ENCODE peak calls at places on chromosome 3, in seven cellular contexts. I is body of pancreas, M is ovary, F is prostate gland, C is GM12878, Y is upper lobe of left lung, G is Peyer's patch. O is an unnamed sample. For H3K4me1, the result is how much of the 10 kb centered on the place peaks cover.

GRCh38 chr3:139559541-139559940 is 20.0 kb upstream of the RBP1 start:
- DNase-seq in Y (no peak), C (no peak), I (no peak), M (no peak), G (no peak), F (no peak), O (no peak)

GRCh38 chr3:57942872-57943283 is 65.3 kb upstream of the FLNB start:
- DNase-seq in M (no peak), Y (peak), C (no peak), G (no peak), F (peak), I (peak), O (peak)

GRCh38 chr3:79184226-79184625 is 583.6 kb downstream of the ROBO1 start:
- DNase-seq in C (no peak), Y (no peak), I (no peak), F (no peak), M (no peak), G (no peak), O (no peak)

GRCh38 chr3:60803812-60804211 is 447.4 kb downstream of the FHIT start:
- DNase-seq in G (no peak), C (no peak), M (no peak), Y (no peak), I (no peak), F (no peak), O (no peak)

GRCh38 chr3:23314981-23315805 is 112.1 kb downstream of the UBE2E2 start:
- DNase-seq in I (no peak), F (no peak), M (no peak), Y (no peak), C (no peak), G (no peak), O (no peak)

GRCh38 chr3:141928626-141929270 is 52.3 kb downstream of the ATP1B3 start:
- DNase-seq in M (no peak), F (no peak), G (peak), I (no peak), Y (no peak), C (no peak), O (no peak)

GRCh38 chr3:142566096-142566495 is 12.4 kb downstream of the ATR start:
- DNase-seq in I (no peak), Y (no peak), G (no peak), C (no peak), M (no peak), F (no peak), O (no peak)

GRCh38 chr3:185758912-185759311 is 65.9 kb downstream of the IGF2BP2 start:
- DNase-seq in I (no peak), Y (no peak), G (no peak), M (no peak), C (no peak), F (no peak), O (no peak)

GRCh38 chr3:22159004-22159695 is 408.1 kb upstream of the ZNF385D start:
- DNase-seq in G (no peak), I (no peak), Y (no peak), C (no peak), M (no peak), F (peak), O (no peak)

GRCh38 chr3:146953523-146954125 is 348.5 kb upstream of the PLSCR5 start:
- DNase-seq in Y (no peak), G (no peak), I (no peak), F (no peak), C (no peak), M (no peak), O (no peak)

GRCh38 chr3:66115858-66116654 is 77.3 kb upstream of the MAGI1 start:
- DNase-seq in I (peak), M (peak), G (no peak), Y (peak), C (no peak), F (peak), O (peak)

GRCh38 chr3:35946121-35946856 is 307.0 kb downstream of the ARPP21 start:
- DNase-seq in F (no peak), G (no peak), I (no peak), M (no peak), Y (no peak), C (no peak), O (no peak)

GRCh38 chr3:29382399-29382798 is 101.5 kb downstream of the RBMS3 start:
- DNase-seq in M (no peak), Y (no peak), F (no peak), G (no peak), I (no peak), C (no peak), O (no peak)

GRCh38 chr3:98512576-98512975 is 10.1 kb downstream of the CLDND1 start:
- DNase-seq in Y (no peak), I (no peak), F (no peak), M (no peak), C (no peak), G (no peak), O (no peak)

GRCh38 chr3:196378442-196378841 is 40.3 kb upstream of the TM4SF19 start:
- DNase-seq in F (no peak), I (no peak), C (no peak), G (no peak), Y (no peak), M (no peak), O (no peak)

GRCh38 chr3:186902154-186902553 is 28.2 kb upstream of the ST6GAL1 start:
- DNase-seq in M (no peak), I (no peak), G (no peak), F (no peak), Y (no peak), C (no peak), O (no peak)

GRCh38 chr3:118213892-118214291 is 820.8 kb downstream of the IGSF11 start:
- DNase-seq in G (no peak), M (no peak), F (no peak), C (no peak), I (no peak), Y (no peak), O (no peak)

GRCh38 chr3:18739098-18739431 is 313.9 kb upstream of the SATB1 start:
- DNase-seq in Y (no peak), F (no peak), M (no peak), G (no peak), I (no peak), C (no peak), O (no peak)

GRCh38 chr3:15206662-15207576 is 873 bp downstream of the CAPN7 start:
- DNase-seq in G (peak), C (no peak), Y (peak), F (peak), I (peak), M (peak), O (peak)

GRCh38 chr3:198071602-198072285 is 111.7 kb downstream of the LMLN start:
- DNase-seq in Y (no peak), F (no peak), C (peak), M (no peak), G (no peak), I (no peak), O (no peak)

GRCh38 chr3:31624054-31624709 is 91.5 kb downstream of the STT3B start:
- DNase-seq in M (no peak), F (no peak), I (no peak), G (no peak), C (peak), Y (no peak), O (no peak)

GRCh38 chr3:18585019-18585968 is 160.2 kb upstream of the SATB1 start:
- DNase-seq in F (no peak), C (no peak), Y (no peak), G (no peak), I (no peak), M (no peak), O (no peak)

GRCh38 chr3:112635674-112636073 is 5.3 kb downstream of the CCDC80 start:
- DNase-seq in F (no peak), G (no peak), M (peak), I (no peak), C (no peak), Y (no peak), O (no peak)

GRCh38 chr3:152458725-152459515 is 190.2 kb downstream of the MBNL1 start:
- DNase-seq in C (no peak), Y (no peak), M (no peak), G (no peak), I (no peak), F (no peak), O (no peak)

GRCh38 chr3:139588450-139588849 is 48.9 kb upstream of the RBP1 start:
- DNase-seq in I (no peak), C (no peak), M (no peak), F (no peak), Y (no peak), G (no peak), O (peak)

GRCh38 chr3:64380539-64380938 is 155.3 kb upstream of the PRICKLE2 start:
- DNase-seq in M (no peak), G (no peak), F (no peak), Y (no peak), C (no peak), I (no peak), O (no peak)

GRCh38 chr3:48268936-48269551 is 28.1 kb downstream of the ZNF589 start:
- DNase-seq in C (no peak), G (peak), M (no peak), F (peak), Y (no peak), I (no peak), O (no peak)

GRCh38 chr3:141387446-141388030 is 19.2 kb downstream of the ZBTB38 start:
- DNase-seq in G (no peak), C (no peak), I (no peak), M (no peak), F (no peak), Y (no peak), O (no peak)

GRCh38 chr3:172135766-172136729 is 96.7 kb downstream of the FNDC3B start:
- DNase-seq in I (no peak), G (no peak), M (no peak), C (no peak), F (no peak), Y (no peak), O (no peak)

GRCh38 chr3:181455276-181455675 is 256.4 kb upstream of the SOX2 start:
- DNase-seq in F (no peak), C (no peak), M (no peak), Y (no peak), G (no peak), I (no peak), O (no peak)

GRCh38 chr3:115766587-115767492 is 143.5 kb downstream of the GAP43 start:
- DNase-seq in F (no peak), Y (no peak), I (no peak), G (no peak), M (no peak), C (no peak), O (no peak)

GRCh38 chr3:69306239-69307185 is 79.4 kb downstream of the FRMD4B start:
- DNase-seq in M (peak), I (peak), F (peak), Y (peak), G (peak), C (no peak), O (peak)

GRCh38 chr3:127777332-127777731 is 45.0 kb downstream of the MGLL start:
- DNase-seq in C (no peak), G (no peak), I (no peak), Y (no peak), F (no peak), M (no peak), O (no peak)

GRCh38 chr3:127776347-127776746 is 46.0 kb downstream of the MGLL start:
- DNase-seq in M (no peak), Y (no peak), G (no peak), F (no peak), C (no peak), I (no peak), O (no peak)

GRCh38 chr3:127775398-127776109 is 46.8 kb downstream of the MGLL start:
- DNase-seq in I (no peak), M (peak), Y (peak), F (no peak), G (no peak), C (no peak), O (peak)

GRCh38 chr3:127779747-127780146 is 42.6 kb downstream of the MGLL start:
- DNase-seq in C (no peak), G (no peak), I (peak), Y (peak), F (no peak), M (no peak), O (no peak)

DNA sequence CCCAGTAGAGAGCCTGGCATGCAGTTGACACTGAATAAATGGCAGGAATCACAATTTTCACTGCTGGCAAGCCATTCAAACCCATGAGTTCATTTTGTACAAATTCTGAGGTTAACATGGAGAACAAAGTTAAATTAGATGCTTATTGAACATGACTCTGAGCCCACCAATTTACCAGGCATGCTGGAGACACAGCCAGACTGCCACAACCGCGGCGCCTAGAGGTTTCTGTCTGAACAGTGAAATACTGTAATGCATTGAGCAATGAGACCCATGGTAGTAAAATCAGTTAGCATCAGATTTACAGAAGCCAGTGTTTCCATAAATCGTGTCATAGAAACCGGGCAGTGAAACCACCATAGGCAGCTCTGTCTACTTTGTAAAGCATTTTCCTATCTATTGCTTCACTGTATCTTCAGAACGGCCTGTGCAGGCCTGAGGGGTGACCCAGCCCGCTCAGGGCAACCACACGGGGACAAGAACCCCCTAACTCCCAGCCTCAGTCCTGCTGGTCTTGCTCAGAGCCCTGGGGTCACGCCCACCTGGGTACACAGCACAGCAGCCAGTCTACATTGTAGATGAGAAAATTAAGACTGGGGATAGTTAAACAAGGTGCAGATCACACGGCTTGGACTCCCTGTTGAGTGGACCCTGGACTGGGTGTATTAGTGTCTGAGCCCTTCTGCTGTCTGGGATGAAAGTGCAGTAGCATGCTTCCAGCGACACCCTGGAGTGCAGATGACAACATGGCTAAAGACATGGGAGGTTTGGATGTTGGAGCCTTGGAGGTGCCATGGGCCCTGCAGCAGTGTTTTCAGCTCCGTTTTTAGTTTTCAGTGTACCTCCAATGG is 44.2 kb downstream of the MGLL start:
- DNase-seq in M (no peak), Y (no peak), I (no peak), C (no peak), G (peak), F (no peak), O (no peak)
- H3K4me1 ChIP-seq in M (under half), Y (under half), I (under half), C (half or more), G (under half), F (under half), O (under half)

DNA sequence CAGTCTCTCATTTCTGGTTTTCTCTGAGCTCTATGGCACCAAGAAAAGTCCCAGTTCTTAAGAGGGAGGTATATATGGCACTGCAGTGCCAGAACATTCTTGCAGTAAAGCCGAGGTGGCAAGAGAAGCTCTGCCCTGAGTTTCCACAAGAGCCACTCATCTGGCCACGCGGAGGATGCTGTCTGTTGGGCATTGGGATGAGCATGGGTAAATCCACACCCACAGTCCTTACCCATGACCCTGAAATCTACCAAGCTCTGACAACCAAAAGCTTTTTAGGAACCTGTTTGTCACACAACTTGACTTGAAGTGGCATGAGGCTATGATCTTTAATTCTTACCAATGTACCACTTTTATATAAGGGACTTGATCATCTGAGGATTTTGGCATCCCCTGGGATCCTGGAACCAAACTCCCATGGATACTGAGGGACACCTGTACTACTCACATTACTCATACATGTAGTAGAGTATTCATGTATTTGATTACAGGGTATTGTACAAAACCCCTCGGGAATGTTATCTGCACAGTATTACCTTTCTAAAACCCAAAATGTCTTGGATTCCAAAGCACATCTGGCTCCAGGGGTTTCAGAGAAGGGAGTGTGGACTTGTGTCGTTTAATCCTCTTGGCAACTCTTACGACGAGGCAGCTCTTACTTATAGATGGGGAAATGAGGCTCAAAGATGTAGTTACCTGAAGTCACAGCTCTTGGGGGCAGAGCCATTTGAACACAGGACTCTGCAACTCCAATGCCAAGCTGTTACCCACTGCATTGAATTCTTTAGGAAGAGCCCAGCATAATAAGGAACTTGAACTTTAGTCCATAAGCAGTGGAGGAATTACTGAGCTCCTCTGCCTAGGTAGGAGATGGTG is 8.8 kb downstream of the RPL32 start:
- DNase-seq in I (no peak), F (no peak), Y (no peak), C (no peak), G (no peak), M (no peak), O (no peak)
- TF ChIP-seq POLR2A in I (no peak), F (no peak), Y (no peak), C (no peak), G (no peak), M (no peak), O (no peak)

GRCh38 chr3:129567176-129567705 is 24.3 kb downstream of the H1-8 start:
- DNase-seq in F (no peak), C (no peak), I (no peak), M (no peak), G (no peak), Y (no peak), O (no peak)

GRCh38 chr3:129564981-129565644 is 22.1 kb downstream of the H1-8 start:
- DNase-seq in Y (no peak), G (no peak), I (no peak), F (no peak), M (no peak), C (no peak), O (no peak)

GRCh38 chr3:129569856-129570255 is 26.9 kb downstream of the H1-8 start:
- DNase-seq in I (no peak), F (no peak), G (no peak), M (no peak), C (no peak), Y (no peak), O (no peak)

GRCh38 chr3:129565902-129566301 is 22.9 kb downstream of the H1-8 start:
- DNase-seq in F (no peak), Y (no peak), M (no peak), G (no peak), I (no peak), C (no peak), O (no peak)

DNA sequence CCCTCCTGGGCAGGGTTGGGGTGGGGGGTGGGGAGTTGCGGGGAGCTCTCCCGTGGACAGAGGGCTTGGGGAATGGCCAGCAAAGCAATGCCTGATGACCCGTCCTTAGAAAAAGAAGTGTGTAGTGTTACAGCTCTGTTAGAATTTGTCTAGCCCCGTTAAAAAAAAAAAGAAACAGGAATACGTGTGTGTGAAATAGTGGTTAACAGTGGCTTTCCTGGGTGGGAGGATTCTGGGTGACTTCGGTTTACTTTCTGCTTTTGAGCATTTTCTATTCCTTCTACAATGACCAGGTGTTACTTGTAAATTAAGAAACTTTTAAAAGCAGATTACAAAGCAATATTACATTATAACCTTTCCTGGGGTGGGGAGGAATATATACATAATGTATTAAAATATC is 25.0 kb downstream of the H1-8 start:
- DNase-seq in I (no peak), G (no peak), C (no peak), M (no peak), Y (no peak), F (no peak), O (no peak)
- H3K4me1 ChIP-seq in I (under half), G (under half), C (under half), M (under half), Y (under half), F (under half), O (under half)

GRCh38 chr3:175273573-175273972 is 414.4 kb downstream of the NAALADL2 start:
- DNase-seq in I (no peak), Y (no peak), C (no peak), G (no peak), M (no peak), F (no peak), O (no peak)

GRCh38 chr3:175274474-175275218 is 415.5 kb downstream of the NAALADL2 start:
- DNase-seq in F (no peak), Y (no peak), G (no peak), C (no peak), M (no peak), I (no peak), O (no peak)

GRCh38 chr3:175270199-175270837 is 411.2 kb downstream of the NAALADL2 start:
- DNase-seq in M (no peak), C (no peak), Y (no peak), G (no peak), F (no peak), I (no peak), O (no peak)

GRCh38 chr3:175269394-175269793 is 410.3 kb downstream of the NAALADL2 start:
- DNase-seq in C (no peak), M (no peak), G (no peak), F (no peak), Y (no peak), I (no peak), O (no peak)

GRCh38 chr3:175274056-175274455 is 414.9 kb downstream of the NAALADL2 start:
- DNase-seq in F (no peak), Y (no peak), M (no peak), I (no peak), C (peak), G (no peak), O (no peak)
- TF ChIP-seq POLR2A in F (no peak), Y (no peak), M (no peak), I (no peak), C (peak), G (no peak), O (no peak)

DNA sequence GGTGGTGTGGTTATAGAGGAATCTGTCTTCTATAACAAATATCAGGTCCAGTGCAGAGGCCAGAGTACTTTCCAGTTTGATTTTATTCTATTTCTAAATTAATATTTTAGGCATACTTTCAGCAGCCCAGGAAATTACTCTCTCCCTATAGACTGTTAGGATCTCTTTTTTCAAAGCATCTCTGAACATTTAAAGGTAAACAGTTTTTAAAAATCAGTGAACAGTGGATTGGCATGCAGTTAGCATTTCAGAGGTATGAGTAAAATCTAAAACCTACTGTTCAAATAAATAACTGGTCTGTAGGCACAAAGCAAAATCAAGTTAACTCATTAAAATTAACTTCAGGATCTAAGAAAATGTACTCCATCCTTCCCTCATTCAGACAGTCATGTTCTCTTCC is 3.0 kb downstream of the ZBED2 start:
- DNase-seq in G (no peak), C (no peak), M (no peak), Y (no peak), I (no peak), F (no peak), O (no peak)
- H3K4me1 ChIP-seq in G (under half), C (under half), M (under half), Y (under half), I (under half), F (under half), O (under half)

GRCh38 chr3:42772670-42773408 is at the start of gene CCDC13:
- DNase-seq in I (peak), C (peak), M (peak), G (peak), F (peak), Y (peak), O (peak)
- TF ChIP-seq POLR2A in I (peak), C (peak), M (no peak), G (no peak), F (peak), Y (peak), O (no peak)